ENCODE peak calls at places on chromosomes 3 and 15, in five cellular contexts. G, M, K, A and T are unnamed samples.

GRCh38 chr15:51580385-51580784 is 42.2 kb downstream of the DMXL2 start:
- DNase-seq in G (no peak), M (no peak), K (no peak), A (no peak), T (no peak)

GRCh38 chr3:134348524-134348923 is 25.7 kb downstream of the AMOTL2 start:
- DNase-seq in G (peak; percentile 80), M (no peak), K (peak; percentile 97), A (no peak), T (no peak)

GRCh38 chr3:124428372-124429128 is 301.7 kb upstream of the UMPS start:
- DNase-seq in G (no peak), M (no peak), K (no peak), A (no peak), T (no peak)

GRCh38 chr3:127975630-127976029 is 60.6 kb downstream of the KBTBD12 start:
- DNase-seq in G (no peak), M (no peak), K (no peak), A (no peak), T (no peak)

GRCh38 chr3:38327335-38328009 is 19.1 kb upstream of the XYLB start:
- DNase-seq in G (peak; percentile 56), M (no peak), K (peak; percentile 40), A (no peak), T (no peak)

GRCh38 chr3:190048831-190049541 is 71.7 kb downstream of the P3H2 start:
- DNase-seq in G (peak; percentile 83), M (no peak), K (no peak), A (no peak), T (no peak)

GRCh38 chr3:57007513-57008415 is 52.7 kb upstream of the SPATA12 start:
- DNase-seq in G (peak; percentile 85), M (no peak), K (peak; percentile 82), A (no peak), T (no peak)

GRCh38 chr15:68595260-68595564 is 16.4 kb downstream of the CORO2B start:
- DNase-seq in G (no peak), M (no peak), K (no peak), A (no peak), T (no peak)

GRCh38 chr3:169283902-169284451 is 379.5 kb downstream of the MECOM start:
- DNase-seq in G (no peak), M (no peak), K (no peak), A (no peak), T (no peak)

GRCh38 chr15:56307180-56307579 is 58.0 kb upstream of the TEX9 start:
- DNase-seq in G (no peak), M (no peak), K (no peak), A (no peak), T (no peak)

GRCh38 chr3:156685198-156685597 is 10.8 kb downstream of the TIPARP start:
- DNase-seq in G (peak; percentile 53), M (no peak), K (no peak), A (no peak), T (no peak)

GRCh38 chr3:36817806-36818205 is 53.5 kb upstream of the DCLK3 start:
- DNase-seq in G (no peak), M (no peak), K (no peak), A (no peak), T (no peak)

GRCh38 chr3:178823140-178823539 is 248.5 kb downstream of the ZMAT3 start:
- DNase-seq in G (no peak), M (no peak), K (no peak), A (no peak), T (no peak)
- H4K8ac ChIP-seq in G (no peak overlapping the region), M (no peak overlapping the region), K (no peak overlapping the region), A (no peak overlapping the region), T (no peak overlapping the region)

GRCh38 chr3:9101286-9101685 is 138.0 kb upstream of the RAD18 start:
- DNase-seq in G (no peak), M (peak; percentile 81), K (no peak), A (no peak), T (no peak)
- H2BK5ac ChIP-seq in G (no peak overlapping the region), M (no peak overlapping the region), K (no peak overlapping the region), A (peak overlapping the region; percentile 48), T (no peak overlapping the region)

DNA sequence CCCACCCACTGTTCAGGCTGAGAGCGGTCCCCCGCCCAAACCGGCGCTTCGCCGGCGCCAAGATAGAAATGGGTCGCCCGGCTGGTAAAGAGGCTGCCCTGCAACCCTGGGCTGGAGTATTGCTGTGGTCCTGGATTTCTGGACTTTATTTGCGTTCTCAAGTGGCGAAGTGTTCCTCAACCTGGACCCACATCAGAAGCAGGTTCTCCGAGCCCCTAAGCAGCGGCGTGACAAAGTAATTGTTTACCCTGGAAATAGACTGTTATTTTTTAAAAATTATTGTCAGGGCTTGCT is 481 bp upstream of the DYNC1LI1 start:
- DNase-seq in G (no peak), M (no peak), K (no peak), A (no peak), T (no peak)
- H4K8ac ChIP-seq in G (peak overlapping the region; percentile 87), M (no peak overlapping the region), K (peak overlapping the region; percentile 78), A (peak overlapping the region; percentile 84), T (no peak overlapping the region)

GRCh38 chr3:71514621-71515020 is 68.9 kb downstream of the FOXP1 start:
- DNase-seq in G (peak; percentile 22), M (no peak), K (peak; percentile 86), A (no peak), T (no peak)

GRCh38 chr3:71517206-71517855 is 66.2 kb downstream of the FOXP1 start:
- DNase-seq in G (no peak), M (no peak), K (peak; percentile 80), A (no peak), T (no peak)

GRCh38 chr3:71518089-71518488 is 65.4 kb downstream of the FOXP1 start:
- DNase-seq in G (no peak), M (no peak), K (no peak), A (no peak), T (no peak)

GRCh38 chr3:71513495-71513894 is 70.0 kb downstream of the FOXP1 start:
- DNase-seq in G (no peak), M (no peak), K (peak; percentile 88), A (no peak), T (no peak)

GRCh38 chr3:71515640-71516383 is 67.7 kb downstream of the FOXP1 start:
- DNase-seq in G (no peak), M (no peak), K (peak; percentile 39), A (no peak), T (no peak)
- H2BK5ac ChIP-seq in G (no peak overlapping the region), M (no peak overlapping the region), K (no peak overlapping the region), A (no peak overlapping the region), T (no peak overlapping the region)

DNA sequence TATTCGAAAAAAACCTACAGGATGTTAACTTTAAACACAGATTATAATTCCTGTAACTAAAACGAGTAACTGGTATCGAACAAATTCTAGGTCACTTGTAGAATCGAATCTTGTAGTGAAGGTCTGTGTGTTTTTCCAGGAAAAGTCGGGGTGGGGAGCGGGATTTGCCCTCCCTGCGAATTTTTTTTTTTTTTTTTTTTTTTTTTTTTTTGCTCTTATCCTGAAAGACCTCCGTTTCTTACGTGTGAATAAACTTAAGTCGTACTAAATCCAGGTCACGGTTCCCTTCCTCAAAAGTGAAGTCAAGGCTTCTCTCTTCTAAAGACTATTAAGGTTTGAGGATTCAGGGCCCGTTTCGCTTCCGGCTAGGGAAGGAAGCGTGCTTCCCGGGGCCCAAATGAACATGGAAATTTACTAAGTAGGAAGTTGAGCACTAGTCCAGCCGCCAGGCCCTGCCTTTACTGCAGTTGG is 775 bp downstream of the TBC1D5 start:
- DNase-seq in G (no peak), M (no peak), K (peak; percentile 85), A (no peak), T (no peak)
- H4K8ac ChIP-seq in G (peak overlapping the region; percentile 94), M (no peak overlapping the region), K (peak overlapping the region; percentile 95), A (peak overlapping the region; percentile 94), T (no peak overlapping the region)

GRCh38 chr3:8186213-8186612 is 315.4 kb upstream of the LMCD1 start:
- DNase-seq in G (no peak), M (no peak), K (no peak), A (no peak), T (no peak)

GRCh38 chr3:8182904-8183303 is 318.7 kb upstream of the LMCD1 start:
- DNase-seq in G (no peak), M (no peak), K (no peak), A (no peak), T (no peak)

DNA sequence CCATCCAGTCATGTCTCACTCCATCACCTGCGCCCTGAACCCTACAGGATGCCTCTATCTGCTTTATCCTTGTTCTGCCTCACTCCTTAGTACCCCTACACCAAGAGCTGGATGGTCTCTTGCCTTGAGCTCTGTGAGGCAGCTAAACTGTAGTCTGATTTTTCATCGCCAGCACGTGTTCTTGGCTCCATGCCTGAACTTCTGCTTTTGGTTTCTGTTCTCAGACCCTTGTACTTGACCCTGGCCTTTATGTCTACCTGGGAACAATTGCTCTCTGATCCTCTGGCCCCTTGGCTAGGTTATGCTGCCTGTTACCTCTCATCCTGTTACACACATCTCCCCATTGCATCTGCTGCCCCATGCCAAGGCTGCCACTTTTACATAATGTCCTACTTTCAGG is 318.0 kb upstream of the LMCD1 start:
- DNase-seq in G (no peak), M (no peak), K (no peak), A (no peak), T (no peak)
- H2BK5ac ChIP-seq in G (no peak overlapping the region), M (no peak overlapping the region), K (no peak overlapping the region), A (peak overlapping the region; percentile 91), T (no peak overlapping the region)

GRCh38 chr3:2153047-2153446 is 54.4 kb downstream of the CNTN4 start:
- DNase-seq in G (no peak), M (no peak), K (no peak), A (no peak), T (no peak)

GRCh38 chr3:2154596-2154995 is 55.9 kb downstream of the CNTN4 start:
- DNase-seq in G (no peak), M (no peak), K (no peak), A (no peak), T (no peak)

GRCh38 chr3:2158828-2159227 is 60.2 kb downstream of the CNTN4 start:
- DNase-seq in G (no peak), M (no peak), K (no peak), A (no peak), T (no peak)

GRCh38 chr3:2150576-2150975 is 51.9 kb downstream of the CNTN4 start:
- DNase-seq in G (no peak), M (no peak), K (no peak), A (no peak), T (no peak)

DNA sequence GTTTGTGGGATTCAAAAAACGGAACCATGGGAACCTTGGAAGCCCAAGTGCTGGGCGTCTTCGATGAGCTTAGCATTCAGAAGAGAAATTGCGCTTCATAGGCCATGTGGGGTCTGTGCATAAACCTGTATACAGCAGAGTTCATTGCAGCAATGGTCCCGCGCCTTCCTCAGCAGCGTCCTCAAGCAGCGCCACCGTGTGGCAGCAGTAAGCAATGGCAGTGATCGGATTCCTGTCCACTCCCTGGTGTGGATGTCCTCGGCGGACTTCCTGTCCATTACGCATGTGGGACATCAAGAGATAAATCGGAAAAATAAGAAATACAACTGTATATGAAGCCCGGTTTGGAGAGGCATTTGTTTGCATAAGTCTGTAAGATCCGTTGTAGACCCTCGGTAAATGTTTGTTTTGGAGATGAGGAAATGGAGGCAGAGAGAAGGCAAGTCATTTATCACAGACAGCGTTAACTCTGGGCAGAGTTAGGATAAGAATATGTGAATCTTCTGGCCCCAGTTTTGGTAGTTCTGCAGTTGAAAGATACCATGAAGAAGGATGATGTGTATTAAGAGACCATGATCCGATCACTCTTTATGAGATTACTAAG is 57.7 kb downstream of the CNTN4 start:
- DNase-seq in G (no peak), M (peak; percentile 78), K (peak; percentile 2), A (no peak), T (peak; percentile 48)
- H4K8ac ChIP-seq in G (no peak overlapping the region), M (no peak overlapping the region), K (no peak overlapping the region), A (no peak overlapping the region), T (no peak overlapping the region)